ENCODE peak calls at places on chromosomes 11 and 22, in eight cellular contexts. P, F, B, H, N, T, K and D are unnamed samples.

GRCh38 chr11:86743223-86744118 is 56.9 kb upstream of the PRSS23 start:
- DNase-seq in P (no peak), F (no peak), B (peak), H (no peak), N (peak), T (peak), K (peak), D (no peak)

GRCh38 chr11:61004841-61005240 is 33.4 kb downstream of the CD6 start:
- DNase-seq in P (no peak), F (no peak), B (no peak), H (peak), N (no peak), T (no peak), K (no peak), D (no peak)

GRCh38 chr22:35150163-35151107 is 84.5 kb downstream of the ISX start:
- DNase-seq in P (peak), F (no peak), B (peak), H (no peak), N (peak), T (peak), K (peak), D (peak)

GRCh38 chr22:19717181-19717580 is 2.9 kb downstream of the SEPTIN5 start:
- DNase-seq in P (no peak), F (no peak), B (no peak), H (no peak), N (no peak), T (no peak), K (no peak), D (no peak)

GRCh38 chr22:24181088-24181995 is at the start of gene SUSD2:
- DNase-seq in P (no peak), F (no peak), B (no peak), H (no peak), N (peak), T (no peak), K (no peak), D (no peak)

GRCh38 chr11:63478896-63479295 is 12.1 kb downstream of the PLAAT5 start:
- DNase-seq in P (peak), F (no peak), B (peak), H (peak), N (peak), T (peak), K (peak), D (peak)

GRCh38 chr11:38169286-38169685 is 1571.2 kb upstream of the RAG2 start:
- DNase-seq in P (no peak), F (no peak), B (peak), H (no peak), N (peak), T (no peak), K (peak), D (no peak)

GRCh38 chr11:72222106-72222891 is 2.3 kb upstream of the INPPL1 start:
- DNase-seq in P (no peak), F (no peak), B (no peak), H (peak), N (no peak), T (no peak), K (no peak), D (no peak)

GRCh38 chr22:49540571-49541450 is 286.9 kb downstream of the BRD1 start:
- DNase-seq in P (no peak), F (no peak), B (no peak), H (no peak), N (no peak), T (no peak), K (no peak), D (no peak)

GRCh38 chr11:114399903-114400221 is 449 bp downstream of the C11orf71 start:
- DNase-seq in P (no peak), F (peak), B (peak), H (peak), N (no peak), T (no peak), K (no peak), D (peak)

GRCh38 chr11:117970400-117971024 is 15.7 kb upstream of the IL10RA start:
- DNase-seq in P (no peak), F (peak), B (no peak), H (no peak), N (no peak), T (peak), K (no peak), D (no peak)

GRCh38 chr22:27193215-27193614 is 535.8 kb downstream of the MIAT start:
- DNase-seq in P (no peak), F (no peak), B (no peak), H (no peak), N (no peak), T (no peak), K (no peak), D (no peak)

GRCh38 chr11:1702506-1702905 is 5.5 kb downstream of the KRTAP5-6 start:
- DNase-seq in P (no peak), F (no peak), B (no peak), H (no peak), N (no peak), T (no peak), K (no peak), D (no peak)

GRCh38 chr22:45863981-45864751 is 112.8 kb downstream of the WNT7B start:
- DNase-seq in P (peak), F (peak), B (peak), H (peak), N (peak), T (peak), K (peak), D (peak)

GRCh38 chr11:2529636-2530035 is 84.8 kb downstream of the KCNQ1 start:
- DNase-seq in P (no peak), F (no peak), B (no peak), H (no peak), N (no peak), T (no peak), K (no peak), D (no peak)

GRCh38 chr11:93396356-93396755 is 65.8 kb downstream of the DEUP1 start:
- DNase-seq in P (no peak), F (no peak), B (no peak), H (no peak), N (peak), T (no peak), K (peak), D (no peak)

GRCh38 chr22:46057762-46058420 is 80.9 kb upstream of the WNT7B start:
- DNase-seq in P (peak), F (no peak), B (no peak), H (no peak), N (peak), T (peak), K (peak), D (no peak)

GRCh38 chr11:14443642-14444041 is 56.0 kb downstream of the COPB1 start:
- DNase-seq in P (no peak), F (no peak), B (no peak), H (no peak), N (peak), T (no peak), K (peak), D (no peak)

GRCh38 chr11:71406681-71407080 is 41.5 kb downstream of the DHCR7 start:
- DNase-seq in P (no peak), F (no peak), B (no peak), H (no peak), N (no peak), T (no peak), K (no peak), D (peak)